ENCODE peak calls at places on chromosomes 12 and 14, in five cellular contexts. H is A549, A is adrenal gland, V is heart left ventricle, N is psoas muscle. K is an unnamed sample. For H3K4me1, the result is how much of the 10 kb centered on the place peaks cover.

GRCh38 chr12:86551146-86551571 is 295.0 kb upstream of the MGAT4C start:
- DNase-seq in V (peak), H (no peak), N (peak), A (no peak), K (no peak)

GRCh38 chr12:53414756-53415417 is 8.8 kb upstream of the AMHR2 start:
- DNase-seq in N (no peak), H (no peak), V (no peak), A (peak), K (no peak)

GRCh38 chr12:3727877-3728632 is 24.9 kb downstream of the CRACR2A start:
- DNase-seq in A (no peak), N (no peak), H (no peak), V (no peak), K (peak)

GRCh38 chr12:27081668-27082091 is 698 bp downstream of the C12orf71 start:
- DNase-seq in N (no peak), H (no peak), A (no peak), V (no peak), K (no peak)

GRCh38 chr12:11753151-11753501 is 103.7 kb downstream of the ETV6 start:
- DNase-seq in N (no peak), A (no peak), V (no peak), H (no peak), K (no peak)

GRCh38 chr12:110649341-110649847 is 35.5 kb downstream of the TCTN1 start:
- DNase-seq in N (no peak), H (no peak), A (no peak), V (no peak), K (peak)

GRCh38 chr12:52587563-52587962 is 13.7 kb downstream of the KRT72 start:
- DNase-seq in H (no peak), A (no peak), N (no peak), V (no peak), K (no peak)

GRCh38 chr12:39920647-39921046 is 185.2 kb downstream of the SLC2A13 start:
- DNase-seq in H (no peak), N (no peak), V (no peak), A (no peak), K (no peak)

GRCh38 chr12:13101854-13102375 is 1.6 kb downstream of the GSG1 start:
- DNase-seq in N (no peak), V (no peak), H (peak), A (peak), K (peak)

GRCh38 chr12:27868165-27868564 is 88.1 kb upstream of the MANSC4 start:
- DNase-seq in H (no peak), N (no peak), A (no peak), V (no peak), K (peak)

GRCh38 chr12:132154941-132155770 is 10.9 kb downstream of the NOC4L start:
- DNase-seq in A (no peak), V (no peak), N (peak), H (no peak), K (no peak)

GRCh38 chr12:79765157-79765556 is 74.4 kb upstream of the PAWR start:
- DNase-seq in H (no peak), A (no peak), N (no peak), V (no peak), K (no peak)

GRCh38 chr14:86943391-86944365 is 1049.3 kb downstream of the GALC start:
- DNase-seq in V (no peak), A (no peak), H (no peak), N (no peak), K (no peak)

GRCh38 chr12:130242506-130242905 is 80.2 kb downstream of the FZD10 start:
- DNase-seq in A (no peak), N (no peak), H (no peak), V (no peak), K (no peak)

GRCh38 chr14:103925316-103925715 is 2.9 kb upstream of the TDRD9 start:
- DNase-seq in V (no peak), A (no peak), N (no peak), H (no peak), K (no peak)

GRCh38 chr14:75198291-75198933 is 22.0 kb upstream of the TMED10 start:
- DNase-seq in N (peak), H (no peak), A (peak), V (peak), K (no peak)

GRCh38 chr12:47736877-47737676 is 11.8 kb upstream of the ENDOU start:
- DNase-seq in V (peak), N (peak), H (no peak), A (peak), K (peak)

GRCh38 chr12:57047981-57048380 is 1.9 kb downstream of the MYO1A start:
- DNase-seq in H (no peak), N (no peak), V (no peak), A (no peak), K (no peak)

DNA sequence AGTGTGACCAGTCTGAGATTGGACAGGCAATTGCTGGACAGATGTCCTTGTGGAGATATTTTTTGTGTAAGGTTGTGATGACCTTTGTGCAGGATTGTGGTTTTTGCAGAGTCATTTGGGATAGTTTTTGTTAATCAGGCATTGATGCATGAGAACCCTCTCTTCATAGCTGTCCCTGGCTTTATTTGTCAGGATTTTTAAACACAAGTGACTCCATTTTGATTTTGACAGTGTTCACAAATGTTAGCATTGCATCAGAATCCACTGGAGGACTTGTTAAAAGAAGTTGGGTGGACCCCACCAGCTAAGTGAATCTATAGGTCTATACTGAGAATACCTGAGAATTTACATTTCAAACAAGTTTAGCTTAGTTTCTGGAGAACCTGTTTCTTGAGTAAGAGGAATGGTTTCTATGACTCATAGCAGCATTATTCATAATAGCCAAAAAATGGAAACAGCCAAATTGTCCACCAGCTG is 11.8 kb downstream of the FNTB start:
- DNase-seq in H (no peak), V (no peak), N (no peak), A (no peak), K (peak)
- H3K4me1 ChIP-seq in H (under half), V (under half), N (under half), A (under half), K (under half)

DNA sequence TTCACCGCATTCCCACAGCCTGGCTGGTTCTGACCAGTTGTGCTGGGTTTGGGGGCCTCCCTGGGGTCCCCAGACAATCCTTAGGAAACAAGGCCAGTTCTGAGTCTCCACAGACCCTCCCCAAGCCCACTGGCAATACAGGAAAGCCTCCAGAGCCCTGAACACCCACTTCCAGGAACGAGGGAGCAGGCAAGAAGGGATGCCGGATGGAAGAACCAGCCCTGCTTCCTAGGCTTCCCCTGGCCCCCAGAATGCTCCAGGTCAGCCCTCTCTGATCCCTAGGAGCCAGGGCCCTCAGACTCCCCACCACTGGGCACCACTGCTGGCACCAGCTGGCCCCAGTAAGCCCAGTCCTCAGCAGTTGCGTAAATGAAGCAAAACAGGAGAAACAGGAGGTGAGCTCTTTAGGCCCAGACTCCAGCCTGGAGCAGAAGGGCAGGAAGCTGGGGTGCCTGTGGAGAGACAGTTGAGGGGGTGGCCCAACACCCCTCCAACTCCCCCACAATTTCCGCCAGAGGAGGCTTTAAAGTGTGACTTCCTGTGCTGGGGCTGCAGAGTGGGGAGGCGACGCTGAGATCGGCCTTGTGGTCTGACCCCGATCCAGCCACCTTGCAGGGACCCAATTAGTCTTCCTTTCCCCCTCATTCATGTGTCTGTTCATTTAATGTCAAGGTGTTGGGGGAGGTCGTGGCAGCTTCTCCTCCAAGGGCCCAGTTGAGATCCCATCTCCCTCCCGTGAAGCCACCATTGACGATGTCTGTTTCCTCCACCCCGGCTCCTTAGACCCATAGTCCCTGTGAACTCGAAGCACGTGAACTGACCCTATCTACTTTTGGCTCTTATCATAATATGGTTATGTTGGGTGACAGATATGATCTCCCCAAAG is 4.8 kb downstream of the TNFRSF1A start:
- DNase-seq in A (no peak), H (no peak), N (no peak), V (peak), K (no peak)
- H3K4me1 ChIP-seq in A (half or more), H (half or more), N (half or more), V (half or more), K (half or more)

DNA sequence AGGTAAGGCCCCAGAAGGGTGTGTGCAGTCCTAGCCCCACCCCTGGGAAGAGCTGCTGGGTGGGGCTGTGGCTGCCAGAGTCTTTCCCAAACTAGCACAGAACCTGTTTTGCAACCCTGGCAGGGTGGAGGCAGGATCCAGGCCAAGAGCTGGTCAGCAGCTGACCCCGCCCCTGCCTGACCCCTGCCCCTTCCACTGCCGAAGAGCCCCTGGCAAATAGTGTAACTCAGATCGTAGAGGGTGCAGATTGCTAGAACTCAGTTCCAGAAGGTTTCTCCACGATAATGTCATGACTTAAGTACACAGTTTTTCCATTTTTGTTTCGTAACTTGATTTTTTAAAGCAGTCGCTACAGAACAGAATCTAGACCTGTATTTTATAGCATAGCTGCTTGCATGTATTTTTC is 26.7 kb upstream of the PNMA1 start:
- DNase-seq in H (no peak), N (peak), A (peak), V (peak), K (peak)
- H3K4me1 ChIP-seq in H (half or more), N (half or more), A (half or more), V (half or more), K (half or more)

GRCh38 chr12:7869137-7869536 is 3.6 kb downstream of the SLC2A14 start:
- DNase-seq in V (no peak), A (no peak), H (no peak), N (no peak), K (peak)
- H3K4me1 ChIP-seq in V (under half), A (under half), H (under half), N (under half), K (under half)

GRCh38 chr14:68665792-68666195 is 127.1 kb downstream of the ZFP36L1 start:
- DNase-seq in V (no peak), A (no peak), H (no peak), N (no peak), K (no peak)

GRCh38 chr14:68662395-68662794 is 130.5 kb downstream of the ZFP36L1 start:
- DNase-seq in A (no peak), V (no peak), H (no peak), N (no peak), K (no peak)

GRCh38 chr14:68663385-68664076 is 129.3 kb downstream of the ZFP36L1 start:
- DNase-seq in N (no peak), V (no peak), H (no peak), A (no peak), K (peak)

GRCh38 chr14:68665116-68665515 is 127.8 kb downstream of the ZFP36L1 start:
- DNase-seq in N (no peak), H (no peak), V (no peak), A (no peak), K (no peak)

GRCh38 chr14:68664225-68664681 is 128.6 kb downstream of the ZFP36L1 start:
- DNase-seq in H (no peak), A (no peak), V (no peak), N (no peak), K (no peak)
- H3K4me1 ChIP-seq in H (under half), A (under half), V (under half), N (under half), K (half or more)

GRCh38 chr14:21057803-21058675 is at the start of gene RNASE8:
- DNase-seq in V (no peak), A (no peak), N (no peak), H (no peak), K (no peak)
- H3K4me1 ChIP-seq in V (under half), A (under half), N (under half), H (under half), K (under half)

GRCh38 chr14:61476737-61477410 is 155.5 kb downstream of the PRKCH start:
- DNase-seq in H (peak), N (no peak), A (peak), V (no peak), K (peak)
- H3K4me1 ChIP-seq in H (half or more), N (under half), A (under half), V (half or more), K (half or more)

GRCh38 chr14:54979039-54979438 is 47.9 kb downstream of the WDHD1 start:
- DNase-seq in A (no peak), N (no peak), H (no peak), V (no peak), K (no peak)

GRCh38 chr14:54981698-54982097 is 45.2 kb downstream of the WDHD1 start:
- DNase-seq in H (no peak), A (no peak), N (no peak), V (no peak), K (peak)

GRCh38 chr14:54974773-54975414 is 52.0 kb downstream of the WDHD1 start:
- DNase-seq in A (no peak), N (no peak), V (no peak), H (no peak), K (no peak)

GRCh38 chr14:54976316-54976715 is 50.6 kb downstream of the WDHD1 start:
- DNase-seq in N (no peak), H (no peak), V (no peak), A (no peak), K (peak)

DNA sequence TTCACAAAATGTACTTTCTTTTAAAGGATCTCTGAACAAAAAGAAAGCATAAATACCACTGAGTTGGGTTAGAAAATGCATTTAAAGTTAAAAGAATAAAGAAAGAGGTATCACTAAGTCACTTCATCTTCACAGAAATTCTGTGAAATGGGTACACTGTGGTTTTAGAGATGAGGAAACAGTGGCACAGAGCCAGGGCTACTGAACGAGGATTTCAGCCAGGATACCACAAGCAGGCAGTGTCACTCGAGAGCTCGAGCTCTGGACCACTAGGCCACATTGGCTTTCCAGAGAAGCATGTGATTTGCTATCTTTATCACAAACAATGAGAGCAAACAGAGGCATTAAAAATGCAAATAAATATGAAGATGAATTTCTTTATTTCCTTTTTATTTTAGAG is 51.0 kb downstream of the WDHD1 start:
- DNase-seq in V (no peak), H (no peak), A (no peak), N (no peak), K (no peak)
- H3K4me1 ChIP-seq in V (under half), H (under half), A (under half), N (under half), K (under half)

GRCh38 chr14:99264691-99265090 is 7.3 kb downstream of the BCL11B start:
- DNase-seq in A (no peak), H (no peak), N (no peak), V (no peak), K (no peak)
- H3K4me1 ChIP-seq in A (under half), H (under half), N (under half), V (under half), K (under half)

DNA sequence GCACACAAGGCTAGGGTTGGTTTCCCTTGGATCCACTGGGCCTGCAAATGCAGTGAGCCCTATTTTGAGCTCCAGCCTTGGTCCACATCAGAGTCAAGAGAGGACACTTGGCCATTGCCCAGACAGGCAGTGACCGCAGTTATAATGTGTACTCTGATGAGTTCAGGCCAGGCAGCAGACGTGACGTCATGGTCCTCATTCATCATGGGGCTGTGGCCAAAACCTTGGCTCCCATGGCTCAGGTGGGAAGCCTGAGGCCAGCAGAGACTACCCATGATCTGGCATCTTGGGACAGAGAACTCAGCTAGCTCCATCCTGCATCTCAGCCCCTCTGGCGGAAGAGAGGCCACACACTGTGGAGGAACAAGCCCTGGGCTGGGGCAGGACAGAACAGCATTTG is 16.4 kb downstream of the TMEM63C start:
- DNase-seq in H (no peak), A (no peak), N (no peak), V (no peak), K (no peak)
- H3K4me1 ChIP-seq in H (under half), A (under half), N (under half), V (under half), K (under half)